ENCODE peak calls at places on chromosomes 2 and 18, in ten cellular contexts. X, P, M, L, O, A, I, B, K and Q are unnamed samples.

GRCh38 chr2:160963957-160964356 is 196.3 kb upstream of the TANK start:
- DNase-seq in I (no peak), P (no peak), B (no peak), M (no peak), X (no peak), L (no peak), O (no peak), A (no peak), K (no peak), Q (peak)

GRCh38 chr2:37570773-37571570 is 100.5 kb downstream of the CDC42EP3 start:
- DNase-seq in M (no peak), O (no peak), P (no peak), I (no peak), K (no peak), A (no peak), L (no peak), X (no peak), B (peak), Q (no peak)

GRCh38 chr2:159144776-159145614 is 141.5 kb downstream of the WDSUB1 start:
- DNase-seq in B (no peak), L (no peak), M (no peak), P (peak), K (no peak), X (no peak), I (no peak), O (no peak), A (no peak), Q (no peak)

GRCh38 chr18:13392899-13393298 is 174.3 kb downstream of the LDLRAD4 start:
- DNase-seq in I (no peak), B (no peak), K (no peak), P (no peak), M (no peak), A (no peak), L (no peak), O (no peak), X (no peak), Q (no peak)

GRCh38 chr2:69177063-69177771 is 164.2 kb downstream of the ANTXR1 start:
- DNase-seq in M (peak), L (peak), O (no peak), A (peak), X (peak), K (peak), I (peak), B (peak), P (no peak), Q (peak)

GRCh38 chr2:79040967-79041582 is 15.6 kb downstream of the REG3G start:
- DNase-seq in B (no peak), X (no peak), M (no peak), O (no peak), L (no peak), K (peak), A (no peak), I (peak), P (no peak), Q (peak)

GRCh38 chr18:23231340-23232021 is 96.2 kb downstream of the CABLES1 start:
- DNase-seq in O (no peak), A (peak), M (no peak), X (peak), I (no peak), K (no peak), P (peak), L (peak), B (peak), Q (no peak)

GRCh38 chr2:48829569-48829968 is 74.0 kb upstream of the LHCGR start:
- DNase-seq in L (no peak), K (no peak), I (no peak), B (peak), A (no peak), P (no peak), X (no peak), O (no peak), M (no peak), Q (no peak)

GRCh38 chr2:203808041-203808750 is 59.4 kb upstream of the CTLA4 start:
- DNase-seq in K (peak), O (no peak), A (no peak), L (no peak), X (no peak), B (peak), P (no peak), I (peak), M (no peak), Q (peak)

GRCh38 chr2:226691265-226691664 is 108.4 kb downstream of the IRS1 start:
- DNase-seq in L (no peak), A (no peak), I (peak), P (no peak), O (no peak), M (no peak), K (no peak), B (peak), X (no peak), Q (no peak)

GRCh38 chr2:58731488-58731869 is 490.4 kb upstream of the FANCL start:
- DNase-seq in O (no peak), P (no peak), B (no peak), L (no peak), X (no peak), M (no peak), I (no peak), A (no peak), K (no peak), Q (no peak)

GRCh38 chr18:6215888-6216287 is 198.8 kb downstream of the L3MBTL4 start:
- DNase-seq in O (no peak), A (no peak), K (no peak), M (no peak), I (no peak), L (no peak), B (no peak), X (no peak), P (no peak), Q (no peak)

GRCh38 chr2:38430603-38431002 is 53.5 kb upstream of the ATL2 start:
- DNase-seq in X (no peak), K (peak), L (no peak), M (no peak), P (no peak), I (no peak), O (no peak), B (no peak), A (no peak), Q (no peak)

GRCh38 chr2:53200072-53200471 is 567.5 kb upstream of the CHAC2 start:
- DNase-seq in B (no peak), K (no peak), P (no peak), I (no peak), O (no peak), A (no peak), X (no peak), M (no peak), L (no peak), Q (no peak)

GRCh38 chr2:53202063-53202462 is 565.5 kb upstream of the CHAC2 start:
- DNase-seq in O (no peak), I (peak), A (no peak), P (no peak), K (no peak), L (peak), X (no peak), M (no peak), B (peak), Q (peak)
- TF ChIP-seq CTCF in O (peak), I (peak), A (no peak), P (no peak), K (peak), L (no peak), X (peak), M (no peak), B (peak), Q (no peak)

GRCh38 chr2:21452263-21452662 is 328.5 kb downstream of the TDRD15 start:
- DNase-seq in I (no peak), B (no peak), P (no peak), X (no peak), L (no peak), O (no peak), A (no peak), K (no peak), M (no peak), Q (no peak)

GRCh38 chr2:21452678-21453077 is 328.9 kb downstream of the TDRD15 start:
- DNase-seq in I (no peak), L (no peak), P (no peak), M (no peak), B (no peak), K (no peak), X (no peak), O (no peak), A (no peak), Q (no peak)

GRCh38 chr2:21453728-21454127 is 330.0 kb downstream of the TDRD15 start:
- DNase-seq in M (no peak), K (no peak), O (no peak), A (no peak), I (no peak), X (no peak), B (no peak), L (no peak), P (no peak), Q (no peak)

GRCh38 chr2:21454839-21455238 is 331.1 kb downstream of the TDRD15 start:
- DNase-seq in M (no peak), K (no peak), L (no peak), X (no peak), O (no peak), A (no peak), I (no peak), B (no peak), P (no peak), Q (no peak)

GRCh38 chr2:21451418-21451817 is 327.6 kb downstream of the TDRD15 start:
- DNase-seq in L (no peak), P (no peak), O (no peak), X (no peak), M (no peak), A (no peak), B (no peak), K (no peak), I (no peak), Q (no peak)
- H3K4me3 ChIP-seq in L (no peak), P (no peak), O (no peak), X (no peak), M (no peak), A (no peak), B (no peak), K (no peak), I (no peak), Q (no peak)

GRCh38 chr2:111617299-111617803 is 266.6 kb downstream of the ANAPC1 start:
- DNase-seq in A (no peak), P (no peak), I (no peak), B (peak), L (no peak), M (no peak), K (no peak), O (no peak), X (no peak), Q (no peak)
- H3K27ac ChIP-seq in A (no peak), P (no peak), I (no peak), B (no peak), L (no peak), M (no peak), K (no peak), O (peak), X (no peak), Q (no peak)

DNA sequence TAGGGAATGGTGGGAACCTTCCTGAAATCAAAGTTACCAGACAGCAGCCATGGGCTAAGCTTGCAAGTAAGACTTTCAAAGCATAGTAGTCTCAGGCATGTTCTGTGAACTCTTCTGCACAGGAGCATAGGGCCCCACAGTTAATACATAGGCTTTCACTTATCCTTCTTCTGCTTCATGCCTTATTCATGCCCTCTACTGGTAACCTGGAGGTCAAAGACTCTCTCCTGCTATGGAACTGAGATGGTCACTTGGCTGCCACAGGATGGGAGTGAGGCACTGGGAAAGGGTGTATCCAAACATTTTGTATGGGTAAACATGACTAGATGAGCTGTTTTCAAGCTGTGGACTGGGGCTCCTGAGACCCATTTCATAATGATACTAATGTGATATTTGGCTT is 49.1 kb upstream of the ZNF638 start:
- DNase-seq in B (no peak), P (no peak), I (peak), K (no peak), M (no peak), A (no peak), O (no peak), X (no peak), L (no peak), Q (peak)
- TF ChIP-seq CTCF in B (no peak), P (no peak), I (peak), K (no peak), M (no peak), A (no peak), O (peak), X (peak), L (peak), Q (peak)

GRCh38 chr18:67359868-67360838 is 156.4 kb downstream of the DSEL start:
- DNase-seq in A (no peak), P (no peak), M (no peak), O (peak), X (peak), B (peak), K (no peak), I (no peak), L (peak), Q (no peak)
- H3K4me3 ChIP-seq in A (peak), P (no peak), M (no peak), O (peak), X (no peak), B (no peak), K (no peak), I (no peak), L (peak), Q (no peak)

GRCh38 chr2:11583840-11584529 is 50.1 kb downstream of the GREB1 start:
- DNase-seq in A (peak), L (peak), I (peak), O (peak), P (peak), B (peak), M (no peak), K (peak), X (peak), Q (peak)

GRCh38 chr2:11584530-11585056 is 50.7 kb downstream of the GREB1 start:
- DNase-seq in P (no peak), X (no peak), B (no peak), A (no peak), L (no peak), I (no peak), M (no peak), O (no peak), K (no peak), Q (no peak)

GRCh38 chr2:11582526-11583202 is 48.8 kb downstream of the GREB1 start:
- DNase-seq in I (peak), L (peak), A (no peak), X (peak), B (peak), P (peak), K (peak), M (no peak), O (peak), Q (peak)

GRCh38 chr2:11581797-11582525 is 48.1 kb downstream of the GREB1 start:
- DNase-seq in K (no peak), L (no peak), B (no peak), I (no peak), O (no peak), P (no peak), A (no peak), X (no peak), M (no peak), Q (no peak)

DNA sequence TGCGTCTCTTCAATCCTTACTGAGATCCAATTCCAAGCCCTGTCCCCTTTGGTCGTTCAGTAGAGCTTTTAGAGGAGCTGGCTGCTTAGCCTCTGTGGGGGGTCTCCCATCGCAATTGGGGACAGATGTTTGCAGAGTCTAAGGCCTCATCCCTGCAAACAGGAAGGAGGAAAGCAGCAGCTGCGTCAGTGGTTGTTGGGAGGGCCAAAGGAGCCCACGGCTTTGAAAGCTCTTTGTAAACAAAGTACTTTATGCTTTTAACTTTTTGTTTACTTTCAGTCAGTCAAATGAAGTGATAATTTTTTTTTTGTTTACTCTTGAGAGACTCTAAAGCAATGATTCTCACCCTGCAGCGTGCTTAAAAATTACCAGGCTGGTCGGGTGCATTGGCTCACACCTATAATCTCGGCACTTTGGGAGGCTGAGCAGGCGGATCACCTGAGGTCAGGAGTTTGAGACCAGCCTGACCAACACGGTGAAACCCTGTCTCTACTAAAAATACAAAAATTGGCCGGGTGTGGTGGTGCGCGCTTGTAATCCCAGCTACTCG is 49.4 kb downstream of the GREB1 start:
- DNase-seq in I (peak), P (no peak), K (peak), B (no peak), X (no peak), O (no peak), A (no peak), M (no peak), L (peak), Q (peak)
- H3K27ac ChIP-seq in I (no peak), P (no peak), K (no peak), B (no peak), X (peak), O (peak), A (no peak), M (no peak), L (peak), Q (no peak)

DNA sequence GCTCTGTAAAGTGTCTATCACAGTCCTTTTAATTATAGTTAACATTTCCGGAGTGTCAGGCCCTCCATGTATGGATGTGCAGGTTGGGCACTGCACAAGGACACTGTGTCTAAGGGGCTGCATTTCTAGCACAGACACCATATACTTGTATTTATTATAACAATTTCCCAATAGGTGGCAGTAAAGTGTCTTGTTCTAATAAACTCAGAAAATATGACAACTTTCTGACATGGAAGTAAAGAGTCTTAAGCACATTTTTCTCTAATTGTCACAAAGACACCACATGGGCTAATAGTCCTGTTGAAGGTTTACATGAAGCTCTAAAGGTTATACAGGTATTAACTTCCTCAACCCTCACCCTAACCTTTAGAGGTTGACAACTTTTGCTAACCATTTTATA is 156.6 kb downstream of the DYSF start:
- DNase-seq in I (no peak), A (no peak), M (no peak), O (peak), B (peak), P (no peak), L (no peak), X (no peak), K (no peak), Q (peak)
- TF ChIP-seq CTCF in I (no peak), A (peak), M (no peak), O (peak), B (no peak), P (no peak), L (no peak), X (peak), K (no peak), Q (peak)